ENCODE peak calls at places on chromosome 18, in five cellular contexts. V is activated T-helper 9 cell treated with anti-CD3 and anti-CD28 coated beads, Interleukin-2, amount 50 U/mL, for 16 hours; I is T-helper 9 cell; H is NCI-H460; K is T-helper 1 cell. U is an unnamed sample.

GRCh38 chr18:9433616-9434239 is 41.6 kb upstream of the RALBP1 start:
- DNase-seq in H (no peak), V (no peak), K (no peak), I (no peak), U (no peak)

GRCh38 chr18:28041366-28041765 is 135.6 kb downstream of the CDH2 start:
- DNase-seq in K (no peak), V (no peak), I (no peak), H (no peak), U (no peak)

GRCh38 chr18:50311573-50312106 is 24.1 kb upstream of the CXXC1 start:
- DNase-seq in H (no peak), V (no peak), I (no peak), K (no peak), U (no peak)

GRCh38 chr18:11750581-11751304 is 61.7 kb downstream of the GNAL start:
- DNase-seq in I (no peak), K (no peak), V (no peak), H (no peak), U (no peak)

GRCh38 chr18:49094979-49095632 is 144.3 kb upstream of the SMAD7 start:
- DNase-seq in I (no peak), K (no peak), V (no peak), H (no peak), U (no peak)

GRCh38 chr18:32683044-32683443 is 89.8 kb downstream of the KLHL14 start:
- DNase-seq in I (no peak), H (no peak), V (no peak), K (no peak), U (no peak)

GRCh38 chr18:58578835-58579560 is 49.9 kb downstream of the ALPK2 start:
- DNase-seq in H (peak; percentile 66), V (no peak), K (no peak), I (no peak), U (no peak)

GRCh38 chr18:2304378-2305175 is 266.7 kb downstream of the METTL4 start:
- DNase-seq in K (no peak), H (peak; percentile 4), V (no peak), I (no peak), U (no peak)

GRCh38 chr18:21330122-21330701 is 88.2 kb downstream of the GREB1L start:
- DNase-seq in V (no peak), I (no peak), K (no peak), H (peak; percentile 32), U (no peak)

GRCh38 chr18:49016648-49017539 is 66.1 kb upstream of the SMAD7 start:
- DNase-seq in V (no peak), I (no peak), K (no peak), H (no peak), U (no peak)

GRCh38 chr18:78999939-79000338 is 20.3 kb downstream of the SALL3 start:
- DNase-seq in H (no peak), I (no peak), V (no peak), K (no peak), U (no peak)

GRCh38 chr18:65938592-65939372 is 188.0 kb downstream of the CDH7 start:
- DNase-seq in I (no peak), V (no peak), K (no peak), H (peak; percentile 48), U (no peak)

GRCh38 chr18:45186832-45187231 is 428.4 kb upstream of the SLC14A2 start:
- DNase-seq in I (no peak), H (no peak), V (no peak), K (no peak), U (no peak)

GRCh38 chr18:34697891-34698290 is 12.2 kb upstream of the DTNA start:
- DNase-seq in H (no peak), V (no peak), I (no peak), K (no peak), U (no peak)

GRCh38 chr18:80252136-80252535 is 4.8 kb upstream of the PARD6G start:
- DNase-seq in K (no peak), H (no peak), I (no peak), V (no peak), U (no peak)

GRCh38 chr18:61333271-61333745 is at the start of gene CDH20:
- DNase-seq in I (no peak), H (no peak), V (no peak), K (no peak), U (no peak)

GRCh38 chr18:50594931-50595330 is 35.0 kb downstream of the MAPK4 start:
- DNase-seq in V (no peak), H (peak; percentile 50), I (no peak), K (no peak), U (no peak)

U was measured in activated gamma-delta T cell treated with anti-CD3 and anti-CD28 coated beads, Interleukin-2, amount 50 U/mL, for 16 hours.